ENCODE peak calls at places on chromosome 7, in five cellular contexts. S is adipocyte; B is uterus; I is activated CD4-positive, alpha-beta T cell treated with anti-CD3 and anti-CD28 coated beads, Interleukin-2, amount 50 U/mL, for 48 hours; Q is suprapubic skin. F is an unnamed sample.

GRCh38 chr7:11830582-11831382 is 1.2 kb downstream of the THSD7A start:
- DNase-seq in S (peak), B (no peak), I (no peak), Q (no peak), F (no peak)

GRCh38 chr7:42174391-42174848 is 62.6 kb downstream of the GLI3 start:
- DNase-seq in S (no peak), B (peak), I (no peak), Q (no peak), F (no peak)

GRCh38 chr7:39838326-39838725 is 111.7 kb upstream of the CDK13 start:
- DNase-seq in S (no peak), B (peak), I (no peak), Q (no peak), F (no peak)

GRCh38 chr7:137992042-137992737 is 9.7 kb downstream of the CREB3L2 start:
- DNase-seq in S (no peak), B (no peak), I (no peak), Q (no peak), F (no peak)

GRCh38 chr7:32496052-32496813 is 944 bp downstream of the AVL9 start:
- DNase-seq in S (peak), B (no peak), I (no peak), Q (no peak), F (no peak)

GRCh38 chr7:141550694-141551079 is 523 bp upstream of the AGK start:
- DNase-seq in S (no peak), B (peak), I (no peak), Q (peak), F (no peak)

GRCh38 chr7:26735976-26736600 is 128.3 kb downstream of the SKAP2 start:
- DNase-seq in S (no peak), B (no peak), I (no peak), Q (no peak), F (no peak)

GRCh38 chr7:142508251-142508650 is 241.0 kb upstream of the PRSS1 start:
- DNase-seq in S (no peak), B (no peak), I (no peak), Q (no peak), F (no peak)

GRCh38 chr7:25259487-25260243 is 31.4 kb upstream of the NPVF start:
- DNase-seq in S (peak), B (peak), I (peak), Q (peak), F (peak)

GRCh38 chr7:28078036-28078901 is 102.3 kb downstream of the JAZF1 start:
- DNase-seq in S (peak), B (peak), I (peak), Q (no peak), F (no peak)

GRCh38 chr7:113367187-113367586 is 248.8 kb upstream of the SMIM30 start:
- DNase-seq in S (peak), B (no peak), I (no peak), Q (no peak), F (no peak)

GRCh38 chr7:159033956-159034938 is 110.4 kb downstream of the VIPR2 start:
- DNase-seq in S (no peak), B (no peak), I (no peak), Q (peak), F (peak)

GRCh38 chr7:82417898-82418297 is 25.7 kb downstream of the CACNA2D1 start:
- DNase-seq in S (no peak), B (no peak), I (no peak), Q (no peak), F (no peak)

GRCh38 chr7:150910996-150911422 is 58.7 kb downstream of the AOC1 start:
- DNase-seq in S (no peak), B (no peak), I (no peak), Q (no peak), F (no peak)

GRCh38 chr7:137810248-137810647 is 36.5 kb downstream of the DGKI start:
- DNase-seq in S (no peak), B (no peak), I (no peak), Q (no peak), F (no peak)

GRCh38 chr7:140519007-140519399 is 39.7 kb upstream of the MKRN1 start:
- DNase-seq in S (no peak), B (no peak), I (no peak), Q (no peak), F (no peak)

GRCh38 chr7:118182618-118183253 is 1.2 kb upstream of the LSM8 start:
- DNase-seq in S (no peak), B (no peak), I (no peak), Q (no peak), F (no peak)

GRCh38 chr7:83077328-83077727 is 85.4 kb downstream of the PCLO start:
- DNase-seq in S (peak), B (no peak), I (no peak), Q (no peak), F (no peak)

GRCh38 chr7:44215531-44215930 is 14.8 kb downstream of the YKT6 start:
- DNase-seq in S (no peak), B (no peak), I (no peak), Q (peak), F (no peak)

GRCh38 chr7:156829669-156830336 is 63.2 kb downstream of the LMBR1 start:
- DNase-seq in S (no peak), B (no peak), I (no peak), Q (no peak), F (no peak)

GRCh38 chr7:36658603-36659516 is 65.4 kb downstream of the AOAH start:
- DNase-seq in S (peak), B (no peak), I (no peak), Q (no peak), F (no peak)

GRCh38 chr7:106205621-106206222 is 79.1 kb downstream of the NAMPT start:
- DNase-seq in S (peak), B (no peak), I (no peak), Q (no peak), F (no peak)

GRCh38 chr7:40471891-40472290 is 337.1 kb downstream of the SUGCT start:
- DNase-seq in S (no peak), B (no peak), I (no peak), Q (no peak), F (no peak)

GRCh38 chr7:50591098-50591479 is 25.9 kb upstream of the DDC start:
- DNase-seq in S (no peak), B (no peak), I (no peak), Q (no peak), F (peak)

GRCh38 chr7:135763261-135763660 is 14.6 kb upstream of the FAM180A start:
- DNase-seq in S (peak), B (no peak), I (no peak), Q (no peak), F (no peak)

GRCh38 chr7:4711634-4712033 is 29.5 kb downstream of the FOXK1 start:
- DNase-seq in S (no peak), B (no peak), I (no peak), Q (no peak), F (no peak)

GRCh38 chr7:43711503-43711902 is 17.8 kb downstream of the COA1 start:
- DNase-seq in S (no peak), B (no peak), I (no peak), Q (no peak), F (no peak)

GRCh38 chr7:80359029-80359428 is 152.8 kb downstream of the GNAT3 start:
- DNase-seq in S (no peak), B (no peak), I (no peak), Q (no peak), F (no peak)

GRCh38 chr7:132318338-132319318 is 257.6 kb downstream of the PLXNA4 start:
- DNase-seq in S (peak), B (peak), I (peak), Q (peak), F (peak)

GRCh38 chr7:86785641-86786040 is 141.9 kb downstream of the GRM3 start:
- DNase-seq in S (no peak), B (no peak), I (no peak), Q (no peak), F (no peak)

GRCh38 chr7:73912223-73912622 is 51.3 kb downstream of the TMEM270 start:
- DNase-seq in S (no peak), B (no peak), I (no peak), Q (peak), F (no peak)

GRCh38 chr7:148987751-148988512 is 40.4 kb downstream of the PDIA4 start:
- DNase-seq in S (no peak), B (no peak), I (no peak), Q (no peak), F (no peak)

GRCh38 chr7:36652431-36652830 is 71.9 kb downstream of the AOAH start:
- DNase-seq in S (no peak), B (no peak), I (no peak), Q (no peak), F (no peak)

GRCh38 chr7:53426145-53426750 is 390.8 kb downstream of the POM121L12 start:
- DNase-seq in S (no peak), B (no peak), I (no peak), Q (no peak), F (no peak)

GRCh38 chr7:47669178-47669878 is 87.4 kb upstream of the TNS3 start:
- DNase-seq in S (peak), B (peak), I (no peak), Q (peak), F (no peak)

GRCh38 chr7:84194484-84195260 is at the start of gene SEMA3A:
- DNase-seq in S (peak), B (peak), I (peak), Q (no peak), F (no peak)

F was measured in type B pancreatic cell.